ENCODE peak calls at places on chromosome X, in five cellular contexts. I is GM20000, M is cardiac fibroblast, E is AG09319, W is mesothelial cell of epicardium. F is an unnamed sample.

GRCh38 chrX:46216406-46216805 is 328.8 kb downstream of the ZNF674 start:
- DNase-seq in W (no peak), I (no peak), E (no peak), M (no peak), F (no peak)

GRCh38 chrX:49137492-49137891 is 14.0 kb upstream of the GPKOW start:
- DNase-seq in I (no peak), E (no peak), W (no peak), M (peak; percentile 0), F (no peak)

GRCh38 chrX:19040373-19040772 is 56.5 kb upstream of the PHKA2 start:
- DNase-seq in I (no peak), M (no peak), W (no peak), E (no peak), F (no peak)

GRCh38 chrX:19094654-19095053 is 27.6 kb downstream of the ADGRG2 start:
- DNase-seq in W (no peak), I (no peak), M (no peak), E (no peak), F (no peak)

GRCh38 chrX:65673857-65674350 is 6.5 kb downstream of the MSN start:
- DNase-seq in E (no peak), W (no peak), M (peak; percentile 45), I (no peak), F (no peak)

GRCh38 chrX:108122748-108123147 is 31.2 kb downstream of the ATG4A start:
- DNase-seq in M (peak; percentile 29), E (peak; percentile 19), W (no peak), I (no peak), F (no peak)

GRCh38 chrX:134846042-134846441 is 144.7 kb upstream of the SMIM10 start:
- DNase-seq in W (no peak), M (no peak), I (no peak), E (no peak), F (no peak)

GRCh38 chrX:3142259-3143042 is 101.2 kb downstream of the ARSF start:
- DNase-seq in E (no peak), M (no peak), I (no peak), W (no peak), F (no peak)

GRCh38 chrX:133307094-133307493 is 88.9 kb upstream of the TFDP3 start:
- DNase-seq in E (no peak), I (no peak), W (no peak), M (no peak), F (no peak)

GRCh38 chrX:106178826-106179225 is 10.7 kb downstream of the PWWP3B start:
- DNase-seq in E (no peak), M (peak; percentile 46), I (no peak), W (no peak), F (no peak)

GRCh38 chrX:47648376-47648775 is 2.0 kb downstream of the ELK1 start:
- DNase-seq in E (no peak), I (no peak), M (no peak), W (no peak), F (no peak)

GRCh38 chrX:100654256-100654655 is 10.3 kb downstream of the SRPX2 start:
- DNase-seq in M (peak; percentile 52), E (no peak), W (no peak), I (no peak), F (no peak)

GRCh38 chrX:97326456-97326855 is 442.7 kb downstream of the RPA4 start:
- DNase-seq in M (no peak), I (peak; percentile 19), W (no peak), E (no peak), F (no peak)

GRCh38 chrX:267771-268261 is 13.4 kb upstream of the PLCXD1 start:
- DNase-seq in E (no peak), W (peak; percentile 37), I (no peak), M (no peak), F (no peak)

GRCh38 chrX:44432641-44433040 is 89.2 kb upstream of the EFHC2 start:
- DNase-seq in I (no peak), E (no peak), M (peak; percentile 50), W (no peak), F (no peak)

GRCh38 chrX:133645977-133646750 is 230.9 kb upstream of the GPC4 start:
- DNase-seq in I (no peak), M (peak; percentile 89), E (peak; percentile 37), W (no peak), F (no peak)

GRCh38 chrX:78658851-78659744 is at the start of gene RTL3:
- DNase-seq in E (no peak), I (no peak), M (peak; percentile 72), W (no peak), F (no peak)

GRCh38 chrX:77900688-77901087 is 1.4 kb downstream of the COX7B start:
- DNase-seq in M (peak; percentile 14), W (no peak), E (no peak), I (no peak), F (no peak)

GRCh38 chrX:119398974-119399771 is at the start of gene SLC25A43:
- DNase-seq in E (no peak), I (peak; percentile 89), M (peak; percentile 49), W (peak; percentile 39), F (no peak)

GRCh38 chrX:123422875-123423274 is 238.8 kb downstream of the GRIA3 start:
- DNase-seq in W (no peak), M (peak; percentile 39), E (no peak), I (no peak), F (no peak)

DNA sequence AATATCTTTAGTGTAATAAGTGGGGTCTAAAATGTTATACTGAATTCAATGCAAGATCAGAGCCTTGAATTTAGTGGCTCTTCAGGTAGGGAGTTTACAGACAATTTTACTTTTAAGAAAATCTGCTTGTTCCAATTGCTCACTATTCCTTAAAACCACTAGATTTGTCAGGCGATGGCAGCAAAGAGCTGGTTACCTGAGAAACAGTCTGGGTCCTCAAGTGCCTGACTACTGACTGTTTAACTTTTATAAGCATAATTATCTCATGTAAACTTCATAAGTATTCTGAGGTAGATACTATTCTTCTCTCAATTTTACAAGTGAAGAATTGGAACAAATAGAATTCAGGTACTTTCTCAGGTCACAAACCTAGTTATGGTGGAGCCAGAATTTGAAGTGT is 84.3 kb downstream of the RRAGB start:
- DNase-seq in E (no peak), I (no peak), W (no peak), M (no peak), F (no peak)
- TF ChIP-seq CTCF in E (no peak), I (no peak), W (no peak), M (no peak), F (peak; percentile 12)

DNA sequence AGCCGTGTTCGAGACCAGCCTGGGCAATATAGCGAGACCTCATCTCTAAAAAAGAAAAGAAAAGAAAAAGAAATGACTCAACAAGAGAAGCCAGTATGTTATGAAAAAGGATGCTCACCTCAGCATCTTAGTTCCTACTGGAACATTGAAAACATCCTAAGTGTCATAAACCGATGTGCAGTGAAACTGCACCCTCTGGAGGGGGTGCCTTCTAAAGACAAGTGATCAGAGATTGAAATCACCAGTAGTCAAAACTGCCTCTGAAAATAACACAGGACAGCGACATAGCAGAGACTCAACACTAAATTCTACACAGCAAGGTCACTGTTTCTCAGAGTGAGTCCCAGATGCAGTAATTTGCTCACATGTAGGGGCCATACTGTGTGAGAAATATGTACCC is 28.0 kb upstream of the ATP6AP2 start:
- DNase-seq in W (no peak), M (no peak), E (no peak), I (no peak), F (no peak)
- TF ChIP-seq CTCF in W (no peak), M (no peak), E (peak; percentile 13), I (no peak), F (no peak)

DNA sequence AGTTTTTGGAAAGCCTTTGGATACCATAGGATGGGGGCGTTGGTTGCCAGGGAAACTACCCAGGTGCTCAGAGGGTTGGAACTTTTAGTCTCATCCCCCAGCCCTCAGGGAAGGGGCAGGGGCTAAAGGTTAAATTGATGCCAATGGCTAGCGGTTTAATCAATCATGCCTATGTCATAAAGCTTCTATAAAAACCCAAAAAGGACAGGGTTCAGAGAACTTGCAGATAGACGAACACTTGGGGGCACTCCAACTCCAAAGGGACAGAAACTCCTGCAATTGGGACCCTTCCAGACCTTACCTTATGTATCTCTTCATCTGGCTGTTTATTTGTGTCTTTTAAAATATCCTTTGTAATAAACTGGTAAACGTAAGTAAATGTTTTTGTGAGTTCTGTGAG is 30.0 kb upstream of the GPR173 start:
- DNase-seq in W (no peak), I (no peak), M (no peak), E (no peak), F (no peak)
- TF ChIP-seq CTCF in W (no peak), I (no peak), M (no peak), E (no peak), F (no peak)

GRCh38 chrX:12319012-12319519 is 180.8 kb downstream of the FRMPD4 start:
- DNase-seq in E (no peak), I (no peak), M (peak; percentile 16), W (no peak), F (no peak)
- TF ChIP-seq CTCF in E (no peak), I (no peak), M (no peak), W (no peak), F (no peak)

GRCh38 chrX:138986235-138986634 is 274.7 kb upstream of the FGF13 start:
- DNase-seq in M (no peak), W (no peak), E (no peak), I (no peak), F (no peak)
- TF ChIP-seq CTCF in M (no peak), W (no peak), E (no peak), I (no peak), F (no peak)

DNA sequence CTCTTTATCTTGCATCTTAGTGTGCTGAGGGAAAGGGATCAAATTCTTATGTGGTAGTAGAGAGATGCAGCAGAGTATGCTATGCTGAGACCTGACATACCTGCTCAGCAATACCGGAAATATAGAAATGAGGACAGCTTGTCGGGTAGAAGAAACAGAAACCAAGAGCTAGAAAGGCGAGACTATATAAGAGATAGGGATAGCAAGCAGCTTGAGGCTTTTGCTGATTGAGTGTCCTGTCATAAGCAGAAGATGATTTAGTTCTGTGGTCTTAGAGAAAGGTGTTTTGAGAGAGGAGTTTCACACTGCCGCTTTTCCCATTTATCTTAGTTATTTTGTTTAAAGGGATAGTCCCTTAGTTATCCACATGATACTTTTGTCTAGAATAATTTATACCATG is 31.7 kb downstream of the USP9X start:
- DNase-seq in E (no peak), M (no peak), I (peak; percentile 24), W (no peak), F (no peak)
- TF ChIP-seq CTCF in E (no peak), M (no peak), I (no peak), W (no peak), F (no peak)

DNA sequence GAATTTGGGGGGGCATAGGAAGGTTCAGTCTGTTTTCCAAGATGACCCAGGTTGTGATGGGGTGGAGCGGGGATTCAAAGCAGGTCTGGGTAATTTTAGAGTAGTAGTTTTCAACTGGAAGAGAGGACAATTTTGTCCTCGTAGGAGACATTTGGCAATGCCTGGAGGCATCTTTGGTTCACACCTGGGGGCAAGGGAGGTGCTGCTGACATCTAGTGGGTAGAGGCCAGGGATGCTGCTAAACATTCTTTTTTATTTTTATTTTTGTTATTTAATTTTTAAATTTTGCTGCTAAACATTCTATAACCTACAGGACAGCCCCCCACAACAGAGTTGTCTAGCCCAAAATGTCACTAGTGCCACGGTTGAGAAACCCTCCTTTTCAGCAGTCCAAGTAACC is 1.9 kb downstream of the RAB9A start:
- DNase-seq in M (no peak), W (no peak), E (no peak), I (no peak), F (no peak)
- TF ChIP-seq CTCF in M (no peak), W (no peak), E (peak; percentile 7), I (no peak), F (no peak)

F was measured in esophagus squamous epithelium.